ENCODE peak calls at places on chromosomes 5 and 9, in nine cellular contexts. One of them, this sample, is unnamed.

GRCh38 chr5:109825450-109825849 is 135.7 kb downstream of the MAN2A1 start:
- DNase-seq in EH: peak
- DNase-seq in SJSA1: peak
- DNase-seq in activated T-cell treated with anti-CD3 and anti-CD28 coated beads for 1 hour: no peak
- DNase-seq in tibial nerve: no peak
- DNase-seq in HTR-8/SVneo: no peak
- DNase-seq in substantia nigra: no peak
- DNase-seq in PC-3: peak
- DNase-seq in CD8-positive, alpha-beta memory T cell: no peak
- DNase-seq in this sample: no peak

GRCh38 chr5:24923400-24923799 is 278.6 kb upstream of the CDH10 start:
- DNase-seq in PC-3: no peak
- DNase-seq in substantia nigra: no peak
- DNase-seq in EH: no peak
- DNase-seq in SJSA1: no peak
- DNase-seq in activated T-cell treated with anti-CD3 and anti-CD28 coated beads for 1 hour: no peak
- DNase-seq in HTR-8/SVneo: no peak
- DNase-seq in CD8-positive, alpha-beta memory T cell: no peak
- DNase-seq in tibial nerve: no peak
- DNase-seq in this sample: no peak

GRCh38 chr5:170408866-170409265 is 19.7 kb upstream of the KCNMB1 start:
- DNase-seq in CD8-positive, alpha-beta memory T cell: no peak
- DNase-seq in substantia nigra: no peak
- DNase-seq in HTR-8/SVneo: no peak
- DNase-seq in SJSA1: no peak
- DNase-seq in tibial nerve: no peak
- DNase-seq in PC-3: no peak
- DNase-seq in activated T-cell treated with anti-CD3 and anti-CD28 coated beads for 1 hour: no peak
- DNase-seq in EH: no peak
- DNase-seq in this sample: no peak

GRCh38 chr5:135635471-135635870 is 56.7 kb upstream of the CXCL14 start:
- DNase-seq in HTR-8/SVneo: no peak
- DNase-seq in tibial nerve: no peak
- DNase-seq in EH: no peak
- DNase-seq in activated T-cell treated with anti-CD3 and anti-CD28 coated beads for 1 hour: no peak
- DNase-seq in SJSA1: no peak
- DNase-seq in substantia nigra: no peak
- DNase-seq in PC-3: no peak
- DNase-seq in CD8-positive, alpha-beta memory T cell: no peak
- DNase-seq in this sample: no peak

GRCh38 chr5:58923355-58923754 is 340.5 kb downstream of the RAB3C start:
- DNase-seq in SJSA1: no peak
- DNase-seq in tibial nerve: no peak
- DNase-seq in PC-3: no peak
- DNase-seq in substantia nigra: no peak
- DNase-seq in HTR-8/SVneo: no peak
- DNase-seq in CD8-positive, alpha-beta memory T cell: no peak
- DNase-seq in EH: no peak
- DNase-seq in activated T-cell treated with anti-CD3 and anti-CD28 coated beads for 1 hour: no peak
- DNase-seq in this sample: no peak

GRCh38 chr5:80960531-80961375 is 590 bp downstream of the RASGRF2 start:
- DNase-seq in HTR-8/SVneo: no peak
- DNase-seq in substantia nigra: no peak
- DNase-seq in tibial nerve: no peak
- DNase-seq in PC-3: no peak
- DNase-seq in SJSA1: peak
- DNase-seq in CD8-positive, alpha-beta memory T cell: peak
- DNase-seq in EH: peak
- DNase-seq in activated T-cell treated with anti-CD3 and anti-CD28 coated beads for 1 hour: peak
- DNase-seq in this sample: peak

GRCh38 chr5:9265391-9266287 is 280.2 kb downstream of the SEMA5A start:
- DNase-seq in substantia nigra: no peak
- DNase-seq in activated T-cell treated with anti-CD3 and anti-CD28 coated beads for 1 hour: no peak
- DNase-seq in CD8-positive, alpha-beta memory T cell: no peak
- DNase-seq in EH: peak
- DNase-seq in PC-3: peak
- DNase-seq in SJSA1: peak
- DNase-seq in HTR-8/SVneo: peak
- DNase-seq in tibial nerve: no peak
- DNase-seq in this sample: no peak

GRCh38 chr5:27437594-27438200 is 399.3 kb upstream of the CDH9 start:
- DNase-seq in CD8-positive, alpha-beta memory T cell: no peak
- DNase-seq in tibial nerve: no peak
- DNase-seq in HTR-8/SVneo: no peak
- DNase-seq in SJSA1: no peak
- DNase-seq in PC-3: no peak
- DNase-seq in substantia nigra: no peak
- DNase-seq in activated T-cell treated with anti-CD3 and anti-CD28 coated beads for 1 hour: no peak
- DNase-seq in EH: no peak
- DNase-seq in this sample: no peak

GRCh38 chr5:180043381-180043780 is 28.2 kb downstream of the RNF130 start:
- DNase-seq in PC-3: no peak
- DNase-seq in CD8-positive, alpha-beta memory T cell: no peak
- DNase-seq in HTR-8/SVneo: no peak
- DNase-seq in SJSA1: no peak
- DNase-seq in substantia nigra: no peak
- DNase-seq in EH: no peak
- DNase-seq in activated T-cell treated with anti-CD3 and anti-CD28 coated beads for 1 hour: no peak
- DNase-seq in tibial nerve: no peak
- DNase-seq in this sample: no peak

GRCh38 chr9:21095561-21095960 is 17.8 kb upstream of the IFNB1 start:
- DNase-seq in tibial nerve: no peak
- DNase-seq in HTR-8/SVneo: no peak
- DNase-seq in CD8-positive, alpha-beta memory T cell: no peak
- DNase-seq in SJSA1: no peak
- DNase-seq in activated T-cell treated with anti-CD3 and anti-CD28 coated beads for 1 hour: no peak
- DNase-seq in substantia nigra: no peak
- DNase-seq in PC-3: peak
- DNase-seq in EH: peak
- DNase-seq in this sample: no peak

This sample was measured in naive thymus-derived CD8-positive, alpha-beta T cell.